ENCODE peak calls at places on chromosome 12, in nine cellular contexts. T, S, Y, A, K, N, M, L and F are unnamed samples.

GRCh38 chr12:52600475-52600874 is 788 bp downstream of the KRT72 start:
- DNase-seq in T (no peak), S (no peak), Y (no peak), A (no peak), K (no peak), N (no peak), M (no peak), L (no peak), F (no peak)

GRCh38 chr12:20314325-20314724 is 54.0 kb upstream of the PDE3A start:
- DNase-seq in T (no peak), S (no peak), Y (no peak), A (no peak), K (no peak), N (peak), M (no peak), L (no peak), F (no peak)

GRCh38 chr12:117968826-117969659 is at the start of gene KSR2:
- DNase-seq in T (no peak), S (peak), Y (peak), A (no peak), K (no peak), N (peak), M (peak), L (peak), F (no peak)

GRCh38 chr12:88868062-88868461 is 287.8 kb upstream of the KITLG start:
- DNase-seq in T (no peak), S (no peak), Y (no peak), A (no peak), K (no peak), N (peak), M (no peak), L (no peak), F (no peak)

GRCh38 chr12:55657282-55657681 is 20.6 kb downstream of the OR10P1 start:
- DNase-seq in T (no peak), S (no peak), Y (no peak), A (no peak), K (no peak), N (no peak), M (no peak), L (no peak), F (no peak)

GRCh38 chr12:70048521-70049245 is 194.6 kb upstream of the CNOT2 start:
- DNase-seq in T (no peak), S (no peak), Y (no peak), A (no peak), K (no peak), N (no peak), M (no peak), L (no peak), F (no peak)

GRCh38 chr12:108210001-108210400 is 80.9 kb downstream of the WSCD2 start:
- DNase-seq in T (no peak), S (no peak), Y (no peak), A (no peak), K (no peak), N (no peak), M (no peak), L (no peak), F (no peak)

GRCh38 chr12:89783321-89784060 is 74.9 kb upstream of the ATP2B1 start:
- DNase-seq in T (no peak), S (no peak), Y (no peak), A (no peak), K (no peak), N (peak), M (no peak), L (peak), F (no peak)

GRCh38 chr12:3677609-3678008 is 75.3 kb downstream of the CRACR2A start:
- DNase-seq in T (no peak), S (no peak), Y (no peak), A (no peak), K (no peak), N (no peak), M (no peak), L (no peak), F (no peak)

GRCh38 chr12:3683670-3684069 is 69.2 kb downstream of the CRACR2A start:
- DNase-seq in T (no peak), S (no peak), Y (no peak), A (no peak), K (no peak), N (peak), M (no peak), L (no peak), F (no peak)

GRCh38 chr12:3681595-3681921 is 71.4 kb downstream of the CRACR2A start:
- DNase-seq in T (no peak), S (no peak), Y (no peak), A (no peak), K (no peak), N (no peak), M (no peak), L (no peak), F (no peak)

GRCh38 chr12:3679831-3680230 is 73.1 kb downstream of the CRACR2A start:
- DNase-seq in T (no peak), S (no peak), Y (no peak), A (no peak), K (no peak), N (no peak), M (no peak), L (no peak), F (no peak)

GRCh38 chr12:3680919-3681594 is 71.9 kb downstream of the CRACR2A start:
- DNase-seq in T (peak), S (no peak), Y (no peak), A (peak), K (no peak), N (peak), M (no peak), L (no peak), F (no peak)
- TF ChIP-seq CTCF in T (no peak), S (no peak), Y (peak), A (no peak), K (no peak), N (peak), M (no peak), L (no peak), F (no peak)

GRCh38 chr12:57722716-57723629 is 15.6 kb downstream of the AGAP2 start:
- DNase-seq in T (no peak), S (no peak), Y (no peak), A (no peak), K (no peak), N (no peak), M (no peak), L (no peak), F (no peak)
- TF ChIP-seq CTCF in T (no peak), S (no peak), Y (no peak), A (no peak), K (no peak), N (no peak), M (no peak), L (no peak), F (no peak)

DNA sequence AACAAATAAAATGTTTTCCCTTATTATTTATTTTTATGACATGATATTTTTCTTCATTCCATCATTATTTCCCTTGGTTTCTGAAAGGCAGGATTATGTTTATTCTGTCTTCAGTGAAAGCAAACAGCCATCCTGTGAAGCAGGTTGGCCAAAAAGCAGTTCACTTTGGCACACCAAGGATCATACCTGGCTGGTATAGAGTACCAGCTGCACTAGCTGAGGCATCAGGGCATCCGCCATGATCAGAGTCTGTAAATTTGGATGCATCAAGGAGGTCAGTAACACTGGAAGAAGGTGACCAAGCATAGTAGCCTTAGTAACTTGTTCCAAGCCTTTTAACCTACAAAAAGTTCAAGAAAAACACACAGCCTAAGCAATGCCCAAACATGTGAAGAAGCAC is 123.3 kb downstream of the HECTD4 start:
- DNase-seq in T (no peak), S (no peak), Y (no peak), A (no peak), K (no peak), N (no peak), M (no peak), L (no peak), F (no peak)
- TF ChIP-seq CTCF in T (no peak), S (no peak), Y (no peak), A (no peak), K (no peak), N (no peak), M (no peak), L (no peak), F (no peak)

DNA sequence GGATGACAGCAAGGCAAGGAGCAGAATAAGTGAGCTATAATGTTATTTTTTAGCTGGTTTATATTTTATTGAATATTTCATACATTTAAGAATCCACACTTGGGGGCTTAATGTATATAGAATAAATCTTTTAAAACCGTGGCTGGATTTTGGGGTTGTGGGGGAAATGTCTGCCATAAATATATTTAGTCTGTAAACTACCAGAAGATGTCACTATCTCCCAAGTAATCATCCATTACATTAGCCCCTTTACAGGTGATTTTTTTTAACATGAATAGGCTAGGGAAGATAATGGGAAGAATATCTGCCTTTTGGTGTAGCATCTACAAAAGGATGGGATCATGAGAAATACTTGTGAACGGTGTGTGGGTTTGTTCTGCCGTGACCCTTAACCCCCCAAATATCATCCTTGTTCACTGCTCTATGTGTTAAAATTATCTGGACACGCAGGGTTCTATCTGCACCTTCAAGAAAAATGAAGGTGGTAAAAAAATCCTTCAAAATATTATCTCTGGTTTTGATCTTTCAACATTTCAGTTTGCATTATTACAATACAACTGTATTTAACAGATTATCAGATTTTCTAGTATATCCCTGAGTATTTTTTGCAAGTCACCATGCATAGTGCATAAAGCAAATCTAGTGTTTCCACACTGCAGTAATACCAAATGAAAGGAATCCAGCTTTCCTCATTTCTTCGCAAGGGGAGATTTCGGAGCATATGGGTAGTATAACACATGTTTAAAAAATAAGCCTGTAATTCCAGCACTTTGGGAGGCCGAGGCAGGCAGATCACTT is 8.0 kb upstream of the SLC17A8 start:
- DNase-seq in T (no peak), S (peak), Y (peak), A (no peak), K (no peak), N (peak), M (no peak), L (peak), F (no peak)
- TF ChIP-seq CTCF in T (peak), S (no peak), Y (peak), A (peak), K (no peak), N (peak), M (peak), L (peak), F (no peak)

GRCh38 chr12:40946612-40947194 is 241.4 kb upstream of the PDZRN4 start:
- DNase-seq in T (no peak), S (peak), Y (peak), A (no peak), K (no peak), N (peak), M (no peak), L (peak), F (no peak)

GRCh38 chr12:40945772-40946171 is 242.3 kb upstream of the PDZRN4 start:
- DNase-seq in T (no peak), S (no peak), Y (no peak), A (no peak), K (no peak), N (no peak), M (no peak), L (no peak), F (no peak)

GRCh38 chr12:40947812-40948211 is 240.3 kb upstream of the PDZRN4 start:
- DNase-seq in T (no peak), S (no peak), Y (no peak), A (no peak), K (no peak), N (no peak), M (no peak), L (peak), F (no peak)

DNA sequence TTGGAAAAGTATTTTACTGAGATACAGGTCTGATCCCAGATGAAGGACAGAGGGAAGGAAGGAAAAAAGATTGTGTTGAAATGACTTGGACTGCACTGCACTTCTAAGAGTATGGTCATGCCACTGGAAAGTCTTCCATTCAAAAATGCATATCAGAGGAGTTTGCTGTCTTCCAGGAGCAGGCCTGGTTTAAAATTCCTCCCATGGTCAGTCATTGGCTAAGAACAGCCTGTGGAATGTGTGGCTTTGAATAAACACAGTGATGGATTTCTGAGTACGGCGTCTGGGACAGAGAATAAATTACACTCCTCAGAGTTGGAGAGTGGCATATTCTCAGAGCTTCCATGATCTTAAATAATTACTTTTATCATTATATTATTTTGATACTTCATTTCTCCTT is 245.8 kb upstream of the PDZRN4 start:
- DNase-seq in T (no peak), S (no peak), Y (no peak), A (no peak), K (no peak), N (peak), M (no peak), L (peak), F (no peak)
- TF ChIP-seq CTCF in T (no peak), S (no peak), Y (no peak), A (no peak), K (no peak), N (no peak), M (no peak), L (no peak), F (no peak)

DNA sequence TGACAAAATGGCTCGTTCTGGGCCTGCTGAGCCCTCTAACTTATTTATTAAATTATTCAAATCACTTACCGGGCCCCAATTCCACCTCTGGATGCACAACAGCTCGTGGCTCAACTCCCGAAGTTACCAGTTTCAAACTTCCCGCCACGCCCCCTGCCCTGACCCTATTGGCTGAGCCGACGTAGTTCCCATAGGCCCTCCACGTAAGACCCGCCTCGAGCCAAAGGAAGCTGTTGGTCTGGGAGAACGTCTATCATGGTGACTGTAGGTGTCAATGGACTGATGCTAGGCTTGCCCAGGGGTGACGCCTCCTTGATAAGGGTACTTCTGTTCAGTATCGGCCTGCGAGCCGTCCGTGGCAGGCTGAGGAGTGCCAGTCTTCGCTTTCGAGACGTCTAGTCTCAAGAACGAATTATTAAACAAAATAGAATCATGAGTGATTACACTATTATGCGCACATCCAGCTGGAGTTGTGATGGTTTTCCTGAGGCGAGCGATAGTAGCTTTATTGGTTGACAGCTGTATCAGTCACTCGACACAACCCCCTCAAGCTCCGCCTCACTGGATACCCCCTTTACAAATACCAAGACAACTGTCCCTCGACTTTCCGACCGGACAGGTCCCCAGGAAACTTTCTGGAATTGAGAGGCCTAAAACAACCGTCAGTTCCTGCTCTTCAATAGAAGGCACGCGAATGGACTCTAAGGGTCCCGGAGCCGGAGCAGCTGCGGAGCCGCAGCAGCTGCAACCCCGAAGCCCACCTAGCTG is at the start of gene CDCA3:
- DNase-seq in T (peak), S (peak), Y (peak), A (peak), K (peak), N (peak), M (peak), L (peak), F (peak)
- TF ChIP-seq CTCF in T (no peak), S (no peak), Y (no peak), A (no peak), K (no peak), N (no peak), M (no peak), L (no peak), F (no peak)

GRCh38 chr12:125185740-125186470 is 120.7 kb downstream of the AACS start:
- DNase-seq in T (peak), S (peak), Y (peak), A (peak), K (peak), N (peak), M (peak), L (peak), F (no peak)
- TF ChIP-seq CTCF in T (peak), S (peak), Y (peak), A (peak), K (peak), N (no peak), M (no peak), L (peak), F (no peak)

GRCh38 chr12:132247718-132248438 is 81.5 kb downstream of the GALNT9 start:
- DNase-seq in T (no peak), S (no peak), Y (no peak), A (no peak), K (no peak), N (no peak), M (no peak), L (no peak), F (no peak)
- TF ChIP-seq CTCF in T (no peak), S (no peak), Y (no peak), A (no peak), K (no peak), N (no peak), M (no peak), L (no peak), F (no peak)